ENCODE peak calls at places on chromosomes 16 and 17, in four cellular contexts. O is HepG2, T is suprapubic skin, X is upper lobe of left lung. J is an unnamed sample.

GRCh38 chr16:82738699-82739098 is 111.9 kb downstream of the CDH13 start:
- DNase-seq in T (no peak), X (no peak), O (no peak), J (no peak)

GRCh38 chr16:24635900-24636610 is 93.4 kb upstream of the TNRC6A start:
- DNase-seq in O (no peak), T (peak; percentile 95), X (peak; percentile 48), J (peak; percentile 66)

GRCh38 chr17:81393684-81394376 is 1.4 kb upstream of the BAHCC1 start:
- DNase-seq in X (peak; percentile 98), T (peak; percentile 100), O (peak; percentile 100), J (peak; percentile 100)

GRCh38 chr16:2532494-2533141 is 1.4 kb upstream of the CEMP1 start:
- DNase-seq in X (peak; percentile 92), O (peak; percentile 66), T (peak; percentile 93), J (peak; percentile 91)

GRCh38 chr16:80804061-80804450 is 342 bp downstream of the CDYL2 start:
- DNase-seq in X (peak; percentile 32), T (no peak), O (peak; percentile 6), J (peak; percentile 34)

GRCh38 chr17:4708436-4708835 is 2.0 kb upstream of the ARRB2 start:
- DNase-seq in T (no peak), X (no peak), O (peak; percentile 72), J (no peak)

GRCh38 chr16:1377406-1378010 is 25.8 kb downstream of the GNPTG start:
- DNase-seq in X (no peak), O (no peak), T (no peak), J (no peak)

GRCh38 chr16:89045181-89045815 is 48.4 kb upstream of the ACSF3 start:
- DNase-seq in X (no peak), T (no peak), O (no peak), J (no peak)

GRCh38 chr16:89925596-89926079 is 2.5 kb downstream of the TUBB3 start:
- DNase-seq in T (no peak), X (no peak), O (no peak), J (no peak)

GRCh38 chr16:52827456-52827855 is 225.2 kb downstream of the CHD9NB start:
- DNase-seq in O (peak; percentile 33), T (no peak), X (no peak), J (no peak)

GRCh38 chr16:26139884-26140283 is 448.1 kb downstream of the HS3ST4 start:
- DNase-seq in X (no peak), T (no peak), O (no peak), J (no peak)

GRCh38 chr16:13186813-13187212 is 285.4 kb downstream of the SHISA9 start:
- DNase-seq in O (peak; percentile 31), T (no peak), X (no peak), J (no peak)

GRCh38 chr17:4147751-4148310 is 4.8 kb downstream of the CYB5D2 start:
- DNase-seq in X (no peak), T (no peak), O (no peak), J (no peak)

GRCh38 chr16:3171181-3171854 is 16.7 kb upstream of the OR1F1 start:
- DNase-seq in X (no peak), O (no peak), T (no peak), J (no peak)

GRCh38 chr16:8874388-8874787 is 5.6 kb upstream of the CARHSP1 start:
- DNase-seq in O (no peak), X (no peak), T (no peak), J (no peak)

GRCh38 chr16:4317471-4318170 is 1.8 kb downstream of the GLIS2 start:
- DNase-seq in X (peak; percentile 52), T (no peak), O (no peak), J (no peak)

GRCh38 chr17:78780852-78781338 is 1.2 kb downstream of the CYTH1 start:
- DNase-seq in X (no peak), T (no peak), O (no peak), J (no peak)

GRCh38 chr16:11250091-11250785 is 5.8 kb downstream of the SOCS1 start:
- DNase-seq in X (no peak), O (no peak), T (no peak), J (no peak)

GRCh38 chr16:11249233-11250061 is 6.6 kb downstream of the SOCS1 start:
- DNase-seq in O (no peak), T (no peak), X (no peak), J (no peak)

GRCh38 chr16:11252482-11252931 is 3.5 kb downstream of the SOCS1 start:
- DNase-seq in X (no peak), O (no peak), T (no peak), J (no peak)

GRCh38 chr16:11251525-11252481 is 4.2 kb downstream of the SOCS1 start:
- DNase-seq in T (no peak), O (no peak), X (peak; percentile 58), J (peak; percentile 41)

GRCh38 chr16:11250786-11251524 is 5.0 kb downstream of the SOCS1 start:
- DNase-seq in T (no peak), O (no peak), X (no peak), J (no peak)
- TF ChIP-seq POLR2AphosphoS5 in T (no peak), O (peak; percentile 16), X (no peak), J (no peak)

GRCh38 chr17:76354747-76355310 is 1.1 kb upstream of the PRPSAP1 start:
- DNase-seq in T (no peak), X (no peak), O (no peak), J (no peak)
- TF ChIP-seq EP300 in T (no peak), X (no peak), O (no peak), J (no peak)

GRCh38 chr16:19528666-19529065 is 4.9 kb downstream of the CCP110 start:
- DNase-seq in O (no peak), X (no peak), T (no peak), J (no peak)
- H3K27ac ChIP-seq in O (no peak overlapping the region), X (no peak overlapping the region), T (no peak overlapping the region), J (no peak overlapping the region)

DNA sequence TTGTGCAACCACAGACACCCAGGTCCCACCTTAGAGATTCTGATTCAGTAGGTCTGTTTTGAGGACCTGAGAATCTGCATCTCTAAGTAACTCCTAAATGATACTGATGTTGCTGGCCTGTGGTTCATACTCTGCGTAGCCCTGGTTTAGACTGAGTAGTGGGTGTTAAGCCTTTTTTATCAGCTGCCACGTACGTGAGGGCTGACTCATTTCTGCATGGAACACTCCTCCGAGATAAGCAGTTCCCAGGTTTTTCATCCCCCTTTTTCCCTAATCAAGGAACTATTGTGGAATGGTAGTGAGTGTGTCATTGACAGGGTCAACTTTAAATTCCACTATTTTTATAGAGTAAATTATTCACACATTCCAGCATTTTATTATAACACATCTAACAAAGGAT is 26.1 kb downstream of the CDRT4 start:
- DNase-seq in T (no peak), X (no peak), O (no peak), J (no peak)
- TF ChIP-seq POLR2AphosphoS5 in T (no peak), X (no peak), O (no peak), J (no peak)

GRCh38 chr17:13590441-13590840 is 11.3 kb downstream of the HS3ST3A1 start:
- DNase-seq in O (no peak), X (no peak), T (no peak), J (no peak)
- TF ChIP-seq EP300 in O (no peak), X (no peak), T (no peak), J (no peak)

GRCh38 chr17:73285916-73286862 is 24.5 kb upstream of the CPSF4L start:
- DNase-seq in O (no peak), T (no peak), X (no peak), J (no peak)
- H3K27ac ChIP-seq in O (no peak overlapping the region), T (peak overlapping the region; percentile 55), X (peak overlapping the region; percentile 93), J (peak overlapping the region; percentile 86)

DNA sequence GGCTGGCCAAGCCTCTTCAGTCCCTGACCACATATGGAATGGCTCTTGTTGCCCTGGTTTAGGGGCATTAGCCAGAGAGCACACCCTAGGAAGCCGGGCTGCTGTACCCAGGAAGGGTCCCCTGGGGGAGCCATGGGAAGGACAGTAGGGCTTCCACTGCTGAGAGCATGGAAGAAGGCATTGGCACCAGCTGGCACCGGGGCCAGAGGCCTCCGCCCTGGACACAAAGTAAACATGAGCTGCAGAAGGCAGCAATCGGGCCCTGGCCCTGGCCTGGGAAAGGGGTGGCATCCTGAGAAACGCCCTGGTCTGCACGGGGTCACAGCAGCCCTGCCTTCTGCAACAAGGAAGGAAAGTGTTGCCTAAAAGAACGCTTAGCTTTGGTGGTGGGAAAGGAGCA is 49.4 kb downstream of the VAC14 start:
- DNase-seq in T (no peak), O (no peak), X (peak; percentile 48), J (peak; percentile 33)
- TF ChIP-seq POLR2AphosphoS5 in T (no peak), O (no peak), X (peak; percentile 44), J (no peak)

GRCh38 chr17:77109159-77110005 is 31.4 kb upstream of the SEC14L1 start:
- DNase-seq in T (no peak), X (no peak), O (no peak), J (no peak)

GRCh38 chr17:77111916-77112315 is 28.9 kb upstream of the SEC14L1 start:
- DNase-seq in O (no peak), X (no peak), T (no peak), J (no peak)

GRCh38 chr17:77107506-77108433 is 33.0 kb upstream of the SEC14L1 start:
- DNase-seq in O (no peak), X (no peak), T (no peak), J (peak; percentile 59)

GRCh38 chr17:77106874-77107358 is 33.9 kb upstream of the SEC14L1 start:
- DNase-seq in X (no peak), O (no peak), T (no peak), J (no peak)

GRCh38 chr17:77110006-77110374 is 30.8 kb upstream of the SEC14L1 start:
- DNase-seq in X (no peak), O (no peak), T (no peak), J (no peak)
- TF ChIP-seq EP300 in X (peak; percentile 75), O (no peak), T (no peak), J (peak; percentile 40)